ENCODE peak calls at places on chromosomes 7 and 10, in five cellular contexts. Z is tibial artery, I is neural progenitor cell, G is cardiac muscle cell, T is ovary. M is an unnamed sample.

GRCh38 chr7:45066409-45066808 is 22.4 kb downstream of the NACAD start:
- DNase-seq in Z (no peak), I (no peak), G (no peak), T (no peak), M (peak; percentile 36)

GRCh38 chr7:2100278-2101205 is 132.2 kb downstream of the MAD1L1 start:
- DNase-seq in Z (no peak), I (no peak), G (no peak), T (no peak), M (peak; percentile 85)

GRCh38 chr10:97012470-97012869 is 173.3 kb downstream of the SLIT1 start:
- DNase-seq in Z (no peak), I (no peak), G (no peak), T (no peak), M (no peak)

GRCh38 chr7:100013328-100013676 is 2.1 kb upstream of the ZKSCAN1 start:
- DNase-seq in Z (no peak), I (no peak), G (no peak), T (peak; percentile 3), M (no peak)

GRCh38 chr10:28284126-28284525 is 18.7 kb downstream of the MPP7 start:
- DNase-seq in Z (no peak), I (no peak), G (no peak), T (no peak), M (no peak)

GRCh38 chr7:155669717-155670505 is 25.4 kb downstream of the RBM33 start:
- DNase-seq in Z (no peak), I (no peak), G (peak; percentile 42), T (no peak), M (no peak)

GRCh38 chr7:93374345-93374940 is 142.3 kb downstream of the VPS50 start:
- DNase-seq in Z (no peak), I (peak; percentile 55), G (peak; percentile 58), T (no peak), M (no peak)

GRCh38 chr10:34918896-34919295 is 103.8 kb upstream of the PARD3 start:
- DNase-seq in Z (no peak), I (no peak), G (no peak), T (no peak), M (no peak)

GRCh38 chr10:108783897-108784296 is 1139.4 kb downstream of the XPNPEP1 start:
- DNase-seq in Z (no peak), I (peak; percentile 56), G (peak; percentile 56), T (no peak), M (peak; percentile 45)

GRCh38 chr7:145276118-145276517 is 440.3 kb upstream of the TPK1 start:
- DNase-seq in Z (no peak), I (no peak), G (no peak), T (no peak), M (no peak)

GRCh38 chr10:23099816-23100215 is 4.4 kb downstream of the MSRB2 start:
- DNase-seq in Z (no peak), I (peak; percentile 24), G (no peak), T (no peak), M (no peak)

GRCh38 chr7:152574892-152575511 is 100.9 kb downstream of the XRCC2 start:
- DNase-seq in Z (no peak), I (no peak), G (no peak), T (peak; percentile 38), M (no peak)

GRCh38 chr10:9869185-9869584 is 1148.5 kb upstream of the CELF2 start:
- DNase-seq in Z (no peak), I (no peak), G (peak; percentile 6), T (no peak), M (no peak)

GRCh38 chr7:134992626-134993179 is 6.4 kb downstream of the AGBL3 start:
- DNase-seq in Z (no peak), I (no peak), G (peak; percentile 66), T (peak; percentile 59), M (no peak)

GRCh38 chr10:86141896-86142295 is 224.7 kb downstream of the GRID1 start:
- DNase-seq in Z (no peak), I (no peak), G (no peak), T (no peak), M (no peak)
- H3K36me3 ChIP-seq in Z (no peaks in the 10 kb centered on the region), I (no peaks in the 10 kb centered on the region), G (no peaks in the 10 kb centered on the region), T (no peaks in the 10 kb centered on the region), M (no peaks in the 10 kb centered on the region)

GRCh38 chr7:23205861-23206510 is 24.1 kb downstream of the NUP42 start:
- DNase-seq in Z (no peak), I (no peak), G (peak; percentile 61), T (no peak), M (no peak)

GRCh38 chr7:23210502-23210901 is 28.7 kb downstream of the NUP42 start:
- DNase-seq in Z (no peak), I (no peak), G (no peak), T (no peak), M (no peak)

GRCh38 chr7:23204241-23204640 is 22.4 kb downstream of the NUP42 start:
- DNase-seq in Z (no peak), I (no peak), G (no peak), T (no peak), M (no peak)

GRCh38 chr7:23207029-23207428 is 25.2 kb downstream of the NUP42 start:
- DNase-seq in Z (no peak), I (no peak), G (no peak), T (no peak), M (no peak)

DNA sequence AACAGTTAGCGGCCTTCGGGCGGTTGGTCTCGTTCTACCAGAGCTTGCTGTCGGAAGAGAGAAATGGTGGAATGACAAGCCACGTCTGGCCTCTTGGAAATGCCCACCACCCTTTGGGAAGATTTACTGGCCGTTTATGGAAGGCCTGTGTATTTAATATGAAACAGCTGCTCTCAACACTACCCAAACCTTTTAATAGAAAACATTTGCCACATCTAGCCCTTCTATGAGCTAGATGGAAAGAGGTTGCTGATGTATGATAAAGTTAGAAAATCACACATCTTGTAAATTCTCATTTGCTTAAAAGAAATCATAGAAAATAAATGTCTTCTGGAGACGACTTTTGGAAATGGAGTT is 24.6 kb downstream of the NUP42 start:
- DNase-seq in Z (no peak), I (no peak), G (no peak), T (no peak), M (no peak)
- H3K4me3 ChIP-seq in Z (peak overlapping the region; percentile 32), I (no peak overlapping the region), G (no peak overlapping the region), T (peak overlapping the region; percentile 29), M (no peak overlapping the region)

GRCh38 chr7:139572071-139572470 is 48.6 kb downstream of the CLEC2L start:
- DNase-seq in Z (no peak), I (no peak), G (no peak), T (no peak), M (no peak)
- H3K36me3 ChIP-seq in Z (peaks cover 96% of the 10 kb centered on the region), I (no peaks in the 10 kb centered on the region), G (peaks cover 7% of the 10 kb centered on the region), T (no peaks in the 10 kb centered on the region), M (peaks cover 58% of the 10 kb centered on the region)

GRCh38 chr10:101828734-101829551 is 10.7 kb upstream of the OGA start:
- DNase-seq in Z (no peak), I (no peak), G (peak; percentile 36), T (peak; percentile 80), M (peak; percentile 59)
- H3K4me3 ChIP-seq in Z (no peak overlapping the region), I (peak overlapping the region; percentile 50), G (peak overlapping the region; percentile 8), T (peak overlapping the region; percentile 41), M (peak overlapping the region; percentile 50)

DNA sequence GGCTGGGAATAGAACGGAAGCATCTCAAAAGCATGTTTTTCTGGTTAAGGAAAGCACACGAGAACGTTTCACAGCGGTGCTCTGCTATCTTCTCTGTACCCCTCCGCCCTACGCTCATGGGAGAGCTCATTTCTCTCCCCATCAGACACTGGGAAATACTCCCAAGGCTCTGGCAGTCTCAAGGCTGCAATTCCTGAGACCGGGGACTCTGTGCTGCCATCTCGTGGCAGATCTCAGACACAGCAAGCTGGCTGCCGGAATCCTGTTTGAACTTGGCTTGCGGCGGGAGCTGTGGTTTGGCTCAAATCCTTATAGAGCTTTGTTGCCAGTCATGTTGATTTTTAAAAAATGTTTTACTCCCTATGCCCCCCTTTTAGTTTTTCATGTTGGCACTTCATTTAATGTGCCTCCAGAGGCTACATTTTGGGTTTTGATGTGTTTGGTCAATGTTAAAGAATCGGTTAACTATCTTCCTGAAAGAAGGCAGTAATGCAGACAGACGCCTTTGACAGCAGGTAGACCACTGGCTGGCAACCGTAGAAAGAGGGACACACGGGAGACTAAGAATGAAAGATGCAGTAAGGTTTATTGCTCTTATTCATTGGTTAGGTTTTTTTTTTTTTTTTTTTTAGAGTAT is 27.6 kb downstream of the BMPER start:
- DNase-seq in Z (peak; percentile 79), I (peak; percentile 81), G (peak; percentile 95), T (peak; percentile 92), M (peak; percentile 79)
- H3K36me3 ChIP-seq in Z (no peaks in the 10 kb centered on the region), I (no peaks in the 10 kb centered on the region), G (peaks cover 4% of the 10 kb centered on the region), T (no peaks in the 10 kb centered on the region), M (no peaks in the 10 kb centered on the region)

DNA sequence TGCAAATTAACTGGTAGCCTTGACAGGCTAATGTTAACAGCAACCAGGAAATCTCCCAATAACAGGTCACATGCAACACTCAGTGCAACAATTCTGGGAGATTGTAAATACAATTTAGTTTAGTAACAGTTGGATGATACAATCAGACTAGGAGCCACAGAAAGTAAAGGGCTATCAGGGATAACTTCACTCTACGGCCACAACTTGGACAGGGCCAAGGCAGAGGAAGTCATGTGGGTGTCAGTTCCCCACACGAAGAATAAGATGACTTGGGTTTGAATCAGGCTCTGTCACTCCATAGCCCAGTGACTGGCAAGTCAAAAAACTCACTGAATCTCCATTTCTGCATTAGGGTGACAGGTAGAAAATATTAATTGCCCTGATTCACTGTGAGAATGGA is 217.3 kb upstream of the CCDC6 start:
- DNase-seq in Z (no peak), I (no peak), G (no peak), T (no peak), M (no peak)
- H3K4me3 ChIP-seq in Z (no peak overlapping the region), I (no peak overlapping the region), G (no peak overlapping the region), T (no peak overlapping the region), M (no peak overlapping the region)

DNA sequence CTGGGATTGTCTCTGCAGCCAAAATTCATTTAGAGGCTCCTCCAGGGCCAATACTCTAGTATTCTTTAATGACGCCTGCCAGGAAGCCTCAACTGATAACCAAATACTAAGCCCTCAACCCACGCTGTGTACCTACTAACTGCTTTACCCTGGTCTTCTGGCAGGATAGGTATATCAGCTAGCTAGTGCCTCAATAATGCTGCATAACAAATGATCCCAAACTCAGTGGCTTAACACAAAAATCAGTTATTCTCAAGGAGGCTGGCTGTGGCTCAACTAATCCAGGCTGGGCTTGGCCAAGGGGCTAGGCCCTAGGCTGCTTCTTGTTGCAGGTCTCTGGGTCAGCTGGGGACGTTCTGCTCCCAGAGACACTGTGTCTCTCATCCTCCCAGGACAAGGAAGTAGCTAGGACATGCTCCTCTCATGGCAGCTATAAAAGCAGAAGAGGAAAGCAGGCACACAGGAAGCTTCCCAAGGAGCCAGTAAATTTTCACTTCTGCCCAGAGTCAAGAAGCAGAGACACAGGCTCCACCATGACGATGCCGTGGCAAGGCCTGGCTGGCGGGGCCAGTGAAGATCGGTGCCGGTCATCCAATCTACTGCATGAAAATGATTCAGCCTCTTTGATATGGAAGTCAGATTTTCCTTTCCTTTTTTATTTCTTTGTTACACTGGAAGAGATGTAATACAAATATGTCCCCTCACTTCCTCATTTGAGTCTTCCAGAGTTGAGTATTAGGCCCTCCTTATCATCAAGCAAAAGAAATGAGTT is 28.6 kb upstream of the COL13A1 start:
- DNase-seq in Z (no peak), I (no peak), G (no peak), T (no peak), M (no peak)
- H3K36me3 ChIP-seq in Z (no peaks in the 10 kb centered on the region), I (no peaks in the 10 kb centered on the region), G (no peaks in the 10 kb centered on the region), T (no peaks in the 10 kb centered on the region), M (no peaks in the 10 kb centered on the region)

GRCh38 chr10:48602401-48603135 is 2.3 kb downstream of the ARHGAP22 start:
- DNase-seq in Z (no peak), I (no peak), G (no peak), T (no peak), M (no peak)
- H3K4me3 ChIP-seq in Z (no peak overlapping the region), I (no peak overlapping the region), G (no peak overlapping the region), T (no peak overlapping the region), M (no peak overlapping the region)

M was measured in Peyer's patch.